ENCODE peak calls at places on chromosome 22, in eight cellular contexts. E is left lung, O is cardiac fibroblast, N is tibial nerve, L is heart right ventricle, A is uterus, R is endodermal cell, I is pancreas. S is an unnamed sample.

GRCh38 chr22:36397081-36397766 is 9.5 kb upstream of the MYH9 start:
- DNase-seq in E (no peak), O (peak), N (no peak), L (no peak), A (no peak), R (no peak), I (no peak), S (peak)

GRCh38 chr22:43739851-43740250 is 72.3 kb downstream of the EFCAB6 start:
- DNase-seq in E (no peak), O (no peak), N (no peak), L (no peak), A (no peak), R (no peak), I (no peak), S (no peak)

GRCh38 chr22:21681566-21682370 is 16.0 kb downstream of the PPIL2 start:
- DNase-seq in E (peak), O (no peak), N (no peak), L (no peak), A (no peak), R (peak), I (no peak), S (no peak)

GRCh38 chr22:50461536-50461935 is 13.3 kb downstream of the SBF1 start:
- DNase-seq in E (no peak), O (no peak), N (no peak), L (no peak), A (no peak), R (no peak), I (no peak), S (no peak)

GRCh38 chr22:50601669-50602337 is 1.2 kb downstream of the MAPK8IP2 start:
- DNase-seq in E (peak), O (no peak), N (no peak), L (no peak), A (no peak), R (no peak), I (no peak), S (no peak)

GRCh38 chr22:33600113-33600512 is 320.2 kb downstream of the LARGE1 start:
- DNase-seq in E (no peak), O (no peak), N (no peak), L (no peak), A (no peak), R (no peak), I (no peak), S (no peak)

GRCh38 chr22:19524170-19525115 is at the start of gene CLDN5:
- DNase-seq in E (peak), O (peak), N (no peak), L (peak), A (peak), R (peak), I (no peak), S (no peak)

GRCh38 chr22:36946436-36947158 is 33.2 kb downstream of the CSF2RB start:
- DNase-seq in E (no peak), O (peak), N (no peak), L (no peak), A (no peak), R (no peak), I (no peak), S (peak)

GRCh38 chr22:37021710-37022482 is 2.4 kb downstream of the MPST start:
- DNase-seq in E (peak), O (peak), N (peak), L (no peak), A (no peak), R (peak), I (no peak), S (peak)

GRCh38 chr22:50507421-50507990 is at the start of gene LMF2:
- DNase-seq in E (peak), O (no peak), N (peak), L (peak), A (peak), R (peak), I (peak), S (no peak)

GRCh38 chr22:25750569-25751173 is 8.7 kb downstream of the MYO18B start:
- DNase-seq in E (no peak), O (no peak), N (no peak), L (no peak), A (no peak), R (no peak), I (no peak), S (peak)

GRCh38 chr22:22872722-22873708 is 14.6 kb upstream of the IGLL5 start:
- DNase-seq in E (no peak), O (no peak), N (no peak), L (no peak), A (no peak), R (peak), I (no peak), S (no peak)

DNA sequence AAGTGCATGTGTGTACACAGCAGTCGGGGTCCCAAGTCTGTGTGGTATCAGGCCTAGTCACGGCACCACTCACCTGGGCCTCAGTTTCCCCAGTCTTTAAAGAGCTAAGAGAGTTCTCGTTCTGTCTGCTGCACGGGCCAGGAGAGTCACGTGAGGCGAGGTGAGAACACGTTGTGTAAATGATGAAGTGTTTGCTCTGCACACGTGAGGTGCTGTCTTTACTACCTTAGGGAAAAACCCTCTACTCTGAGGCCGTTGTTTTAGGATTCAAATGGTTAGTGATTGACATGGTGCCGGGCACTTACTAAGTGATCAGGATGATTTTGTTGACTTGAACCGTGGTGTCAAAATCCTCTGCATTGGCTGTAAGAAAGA is 86.5 kb upstream of the PPARA start:
- DNase-seq in E (peak), O (peak), N (peak), L (no peak), A (peak), R (peak), I (peak), S (no peak)
- TF ChIP-seq CTCF in E (no peak), O (no peak), N (no peak), L (no peak), A (no peak), R (no peak), I (no peak), S (no peak)

GRCh38 chr22:27792452-27793165 is 8.9 kb downstream of the MN1 start:
- DNase-seq in E (no peak), O (no peak), N (no peak), L (no peak), A (no peak), R (no peak), I (no peak), S (no peak)

GRCh38 chr22:27796118-27796517 is 5.4 kb downstream of the MN1 start:
- DNase-seq in E (no peak), O (no peak), N (no peak), L (no peak), A (no peak), R (no peak), I (no peak), S (no peak)

GRCh38 chr22:27794244-27794643 is 7.3 kb downstream of the MN1 start:
- DNase-seq in E (no peak), O (no peak), N (no peak), L (no peak), A (no peak), R (peak), I (no peak), S (no peak)

GRCh38 chr22:27796829-27797792 is 4.4 kb downstream of the MN1 start:
- DNase-seq in E (no peak), O (no peak), N (no peak), L (no peak), A (no peak), R (peak), I (peak), S (no peak)

GRCh38 chr22:27795053-27795452 is 6.5 kb downstream of the MN1 start:
- DNase-seq in E (no peak), O (no peak), N (no peak), L (no peak), A (no peak), R (no peak), I (no peak), S (no peak)
- H3K4me3 ChIP-seq in E (no peak), O (peak), N (no peak), L (peak), A (no peak), R (peak), I (no peak), S (peak)

DNA sequence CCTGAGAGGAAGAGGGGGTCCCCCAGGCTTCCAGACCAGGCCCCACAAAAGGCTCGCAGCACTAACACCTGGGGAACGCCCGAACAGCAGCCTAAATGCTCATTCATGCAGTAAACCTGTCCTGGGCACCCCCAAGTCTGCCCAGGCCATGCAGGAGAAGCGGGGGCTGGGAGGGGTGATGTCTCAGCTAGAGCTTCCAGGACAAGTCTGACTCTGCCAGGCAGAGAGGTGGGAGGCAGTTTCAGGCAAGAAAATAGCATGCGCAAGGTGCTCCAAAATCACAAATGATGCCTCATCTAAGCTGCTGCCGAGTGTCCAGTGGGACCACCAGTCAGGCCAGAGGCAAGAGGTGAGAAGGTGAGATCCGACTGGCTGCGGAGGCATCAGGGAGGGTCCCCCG is 14.6 kb downstream of the CABP7 start:
- DNase-seq in E (no peak), O (no peak), N (no peak), L (no peak), A (no peak), R (no peak), I (no peak), S (no peak)
- TF ChIP-seq CTCF in E (no peak), O (no peak), N (no peak), L (no peak), A (no peak), R (no peak), I (no peak), S (no peak)

GRCh38 chr22:42284230-42284591 is 13.8 kb upstream of the TCF20 start:
- DNase-seq in E (no peak), O (no peak), N (no peak), L (no peak), A (no peak), R (no peak), I (no peak), S (no peak)
- H3K4me3 ChIP-seq in E (no peak), O (no peak), N (no peak), L (no peak), A (no peak), R (no peak), I (no peak), S (no peak)

GRCh38 chr22:38570841-38571364 is 920 bp upstream of the DMC1 start:
- DNase-seq in E (no peak), O (peak), N (peak), L (peak), A (no peak), R (peak), I (peak), S (peak)
- TF ChIP-seq CTCF in E (no peak), O (peak), N (peak), L (no peak), A (no peak), R (peak), I (no peak), S (peak)

GRCh38 chr22:41841085-41841712 is 8.3 kb downstream of the SREBF2 start:
- DNase-seq in E (no peak), O (peak), N (peak), L (no peak), A (no peak), R (no peak), I (no peak), S (no peak)

GRCh38 chr22:41844513-41844912 is 11.6 kb downstream of the SREBF2 start:
- DNase-seq in E (no peak), O (no peak), N (no peak), L (no peak), A (no peak), R (no peak), I (no peak), S (no peak)

GRCh38 chr22:41845380-41846267 is 12.7 kb downstream of the SREBF2 start:
- DNase-seq in E (no peak), O (no peak), N (no peak), L (no peak), A (no peak), R (peak), I (no peak), S (no peak)

GRCh38 chr22:41844036-41844435 is 11.1 kb downstream of the SREBF2 start:
- DNase-seq in E (no peak), O (no peak), N (no peak), L (no peak), A (no peak), R (no peak), I (no peak), S (no peak)

GRCh38 chr22:41842996-41843970 is 10.4 kb downstream of the SREBF2 start:
- DNase-seq in E (no peak), O (no peak), N (no peak), L (no peak), A (no peak), R (no peak), I (no peak), S (no peak)
- H3K4me3 ChIP-seq in E (no peak), O (no peak), N (no peak), L (no peak), A (no peak), R (no peak), I (no peak), S (no peak)